ENCODE peak calls at places on chromosomes 5 and 9, in four cellular contexts. F is suprapubic skin, D is NCI-H1105, W is GM12891. U is an unnamed sample.

GRCh38 chr9:12785251-12785880 is 10.5 kb downstream of the LURAP1L start:
- DNase-seq in F (peak), W (no peak), D (no peak), U (no peak)

GRCh38 chr5:149053027-149053705 is 9.7 kb downstream of the SH3TC2 start:
- DNase-seq in D (no peak), W (no peak), F (no peak), U (no peak)

GRCh38 chr5:19853616-19854240 is 134.3 kb downstream of the CDH18 start:
- DNase-seq in D (no peak), F (no peak), W (no peak), U (no peak)

GRCh38 chr5:113087994-113088519 is 111.5 kb downstream of the DCP2 start:
- DNase-seq in W (no peak), F (no peak), D (no peak), U (no peak)

GRCh38 chr5:123000731-123001130 is 35.8 kb downstream of the PPIC start:
- DNase-seq in W (no peak), D (peak), F (no peak), U (no peak)

GRCh38 chr5:76602094-76602726 is 21.0 kb downstream of the F2RL2 start:
- DNase-seq in W (no peak), D (no peak), F (no peak), U (no peak)

GRCh38 chr5:38923661-38924451 is 78.0 kb downstream of the OSMR start:
- DNase-seq in D (no peak), W (no peak), F (no peak), U (no peak)

GRCh38 chr5:27328480-27328879 is 290.1 kb upstream of the CDH9 start:
- DNase-seq in F (no peak), W (no peak), D (no peak), U (no peak)

GRCh38 chr5:53161876-53162275 is 52.3 kb upstream of the MOCS2 start:
- DNase-seq in D (no peak), F (no peak), W (no peak), U (no peak)

GRCh38 chr9:131754846-131755245 is 15.0 kb upstream of the RAPGEF1 start:
- DNase-seq in D (no peak), W (no peak), F (no peak), U (no peak)

GRCh38 chr5:65815156-65815555 is 93.2 kb downstream of the NLN start:
- DNase-seq in D (no peak), F (no peak), W (no peak), U (no peak)

GRCh38 chr5:142959683-142960308 is 189.6 kb downstream of the ARHGAP26 start:
- DNase-seq in D (no peak), F (no peak), W (no peak), U (no peak)

GRCh38 chr9:121860744-121861143 is 209.3 kb downstream of the DAB2IP start:
- DNase-seq in D (no peak), F (no peak), W (no peak), U (no peak)

U was measured in GM13976.